ENCODE peak calls at places on chromosome 11, in nine cellular contexts. One of them, this sample, is unnamed.
A peak's percentile ranks its signal among the peaks of the same experiment; 100 is the strongest.

GRCh38 chr11:34395916-34396555 is 38.2 kb upstream of the ABTB2 start:
- DNase-seq in stimulated activated CD4-positive, alpha-beta T cell treated with anti-CD3 and anti-CD28 coated beads, TNF-alpha, amount 100 ng/mL, for 1 hour: no peak
- DNase-seq in astrocyte of the spinal cord: peak; percentile 49
- DNase-seq in AG04450: peak; percentile 41
- DNase-seq in neural crest cell: no peak
- DNase-seq in activated CD4-positive, CD25-positive, alpha-beta regulatory T cell treated with anti-CD3 and anti-CD28 coated beads, Interleukin-2, amount 50 U/mL, for 16 hours: no peak
- DNase-seq in activated naive CD8-positive, alpha-beta T cell treated with anti-CD3 and anti-CD28 coated beads, Interleukin-2, amount 50 U/mL, for 24 hours: no peak
- DNase-seq in HS-27A: no peak
- DNase-seq in neuronal stem cell: no peak
- DNase-seq in this sample: no peak

GRCh38 chr11:132721526-132721925 is 810.8 kb downstream of the OPCML start:
- DNase-seq in stimulated activated CD4-positive, alpha-beta T cell treated with anti-CD3 and anti-CD28 coated beads, TNF-alpha, amount 100 ng/mL, for 1 hour: no peak
- DNase-seq in astrocyte of the spinal cord: no peak
- DNase-seq in AG04450: no peak
- DNase-seq in neural crest cell: no peak
- DNase-seq in activated CD4-positive, CD25-positive, alpha-beta regulatory T cell treated with anti-CD3 and anti-CD28 coated beads, Interleukin-2, amount 50 U/mL, for 16 hours: no peak
- DNase-seq in activated naive CD8-positive, alpha-beta T cell treated with anti-CD3 and anti-CD28 coated beads, Interleukin-2, amount 50 U/mL, for 24 hours: no peak
- DNase-seq in HS-27A: no peak
- DNase-seq in neuronal stem cell: no peak
- DNase-seq in this sample: no peak

GRCh38 chr11:43983221-43983795 is 40.9 kb downstream of the C11orf96 start:
- DNase-seq in stimulated activated CD4-positive, alpha-beta T cell treated with anti-CD3 and anti-CD28 coated beads, TNF-alpha, amount 100 ng/mL, for 1 hour: no peak
- DNase-seq in astrocyte of the spinal cord: no peak
- DNase-seq in AG04450: no peak
- DNase-seq in neural crest cell: no peak
- DNase-seq in activated CD4-positive, CD25-positive, alpha-beta regulatory T cell treated with anti-CD3 and anti-CD28 coated beads, Interleukin-2, amount 50 U/mL, for 16 hours: no peak
- DNase-seq in activated naive CD8-positive, alpha-beta T cell treated with anti-CD3 and anti-CD28 coated beads, Interleukin-2, amount 50 U/mL, for 24 hours: no peak
- DNase-seq in HS-27A: no peak
- DNase-seq in neuronal stem cell: no peak
- DNase-seq in this sample: peak; percentile 29

GRCh38 chr11:34493468-34493867 is 20.1 kb downstream of the ELF5 start:
- DNase-seq in stimulated activated CD4-positive, alpha-beta T cell treated with anti-CD3 and anti-CD28 coated beads, TNF-alpha, amount 100 ng/mL, for 1 hour: no peak
- DNase-seq in astrocyte of the spinal cord: no peak
- DNase-seq in AG04450: no peak
- DNase-seq in neural crest cell: no peak
- DNase-seq in activated CD4-positive, CD25-positive, alpha-beta regulatory T cell treated with anti-CD3 and anti-CD28 coated beads, Interleukin-2, amount 50 U/mL, for 16 hours: no peak
- DNase-seq in activated naive CD8-positive, alpha-beta T cell treated with anti-CD3 and anti-CD28 coated beads, Interleukin-2, amount 50 U/mL, for 24 hours: no peak
- DNase-seq in HS-27A: no peak
- DNase-seq in neuronal stem cell: no peak
- DNase-seq in this sample: no peak

GRCh38 chr11:1652778-1653540 is 23.4 kb downstream of the KRTAP5-5 start:
- DNase-seq in stimulated activated CD4-positive, alpha-beta T cell treated with anti-CD3 and anti-CD28 coated beads, TNF-alpha, amount 100 ng/mL, for 1 hour: peak; percentile 31
- DNase-seq in astrocyte of the spinal cord: peak; percentile 42
- DNase-seq in AG04450: peak; percentile 7
- DNase-seq in neural crest cell: peak; percentile 95
- DNase-seq in activated CD4-positive, CD25-positive, alpha-beta regulatory T cell treated with anti-CD3 and anti-CD28 coated beads, Interleukin-2, amount 50 U/mL, for 16 hours: peak; percentile 53
- DNase-seq in activated naive CD8-positive, alpha-beta T cell treated with anti-CD3 and anti-CD28 coated beads, Interleukin-2, amount 50 U/mL, for 24 hours: peak; percentile 79
- DNase-seq in HS-27A: no peak
- DNase-seq in neuronal stem cell: peak; percentile 78
- DNase-seq in this sample: no peak

GRCh38 chr11:33722579-33723234 is 13.5 kb downstream of the CD59 start:
- DNase-seq in stimulated activated CD4-positive, alpha-beta T cell treated with anti-CD3 and anti-CD28 coated beads, TNF-alpha, amount 100 ng/mL, for 1 hour: no peak
- DNase-seq in astrocyte of the spinal cord: peak; percentile 74
- DNase-seq in AG04450: no peak
- DNase-seq in neural crest cell: no peak
- DNase-seq in activated CD4-positive, CD25-positive, alpha-beta regulatory T cell treated with anti-CD3 and anti-CD28 coated beads, Interleukin-2, amount 50 U/mL, for 16 hours: no peak
- DNase-seq in activated naive CD8-positive, alpha-beta T cell treated with anti-CD3 and anti-CD28 coated beads, Interleukin-2, amount 50 U/mL, for 24 hours: peak; percentile 65
- DNase-seq in HS-27A: peak; percentile 86
- DNase-seq in neuronal stem cell: no peak
- DNase-seq in this sample: no peak

GRCh38 chr11:5691963-5692358 is 2.4 kb downstream of the TRIM22 start:
- DNase-seq in stimulated activated CD4-positive, alpha-beta T cell treated with anti-CD3 and anti-CD28 coated beads, TNF-alpha, amount 100 ng/mL, for 1 hour: no peak
- DNase-seq in astrocyte of the spinal cord: no peak
- DNase-seq in AG04450: no peak
- DNase-seq in neural crest cell: no peak
- DNase-seq in activated CD4-positive, CD25-positive, alpha-beta regulatory T cell treated with anti-CD3 and anti-CD28 coated beads, Interleukin-2, amount 50 U/mL, for 16 hours: no peak
- DNase-seq in activated naive CD8-positive, alpha-beta T cell treated with anti-CD3 and anti-CD28 coated beads, Interleukin-2, amount 50 U/mL, for 24 hours: no peak
- DNase-seq in HS-27A: no peak
- DNase-seq in neuronal stem cell: no peak
- DNase-seq in this sample: no peak

GRCh38 chr11:2137202-2138071 is 1.8 kb downstream of the IGF2 start:
- DNase-seq in stimulated activated CD4-positive, alpha-beta T cell treated with anti-CD3 and anti-CD28 coated beads, TNF-alpha, amount 100 ng/mL, for 1 hour: no peak
- DNase-seq in astrocyte of the spinal cord: peak; percentile 83
- DNase-seq in AG04450: peak; percentile 37
- DNase-seq in neural crest cell: peak; percentile 61
- DNase-seq in activated CD4-positive, CD25-positive, alpha-beta regulatory T cell treated with anti-CD3 and anti-CD28 coated beads, Interleukin-2, amount 50 U/mL, for 16 hours: no peak
- DNase-seq in activated naive CD8-positive, alpha-beta T cell treated with anti-CD3 and anti-CD28 coated beads, Interleukin-2, amount 50 U/mL, for 24 hours: no peak
- DNase-seq in HS-27A: peak; percentile 19
- DNase-seq in neuronal stem cell: peak; percentile 80
- DNase-seq in this sample: no peak

GRCh38 chr11:8719260-8720190 is 36.9 kb downstream of the RPL27A start:
- DNase-seq in stimulated activated CD4-positive, alpha-beta T cell treated with anti-CD3 and anti-CD28 coated beads, TNF-alpha, amount 100 ng/mL, for 1 hour: no peak
- DNase-seq in astrocyte of the spinal cord: peak; percentile 86
- DNase-seq in AG04450: peak; percentile 73
- DNase-seq in neural crest cell: no peak
- DNase-seq in activated CD4-positive, CD25-positive, alpha-beta regulatory T cell treated with anti-CD3 and anti-CD28 coated beads, Interleukin-2, amount 50 U/mL, for 16 hours: no peak
- DNase-seq in activated naive CD8-positive, alpha-beta T cell treated with anti-CD3 and anti-CD28 coated beads, Interleukin-2, amount 50 U/mL, for 24 hours: no peak
- DNase-seq in HS-27A: peak; percentile 99
- DNase-seq in neuronal stem cell: no peak
- DNase-seq in this sample: peak; percentile 89

GRCh38 chr11:447923-448731 is 2.0 kb upstream of the PTDSS2 start:
- DNase-seq in stimulated activated CD4-positive, alpha-beta T cell treated with anti-CD3 and anti-CD28 coated beads, TNF-alpha, amount 100 ng/mL, for 1 hour: peak; percentile 82
- DNase-seq in astrocyte of the spinal cord: peak; percentile 91
- DNase-seq in AG04450: peak; percentile 66
- DNase-seq in neural crest cell: peak; percentile 95
- DNase-seq in activated CD4-positive, CD25-positive, alpha-beta regulatory T cell treated with anti-CD3 and anti-CD28 coated beads, Interleukin-2, amount 50 U/mL, for 16 hours: peak; percentile 91
- DNase-seq in activated naive CD8-positive, alpha-beta T cell treated with anti-CD3 and anti-CD28 coated beads, Interleukin-2, amount 50 U/mL, for 24 hours: peak; percentile 98
- DNase-seq in HS-27A: peak; percentile 85
- DNase-seq in neuronal stem cell: peak; percentile 92
- DNase-seq in this sample: peak; percentile 96

GRCh38 chr11:14384338-14384737 is 25.4 kb upstream of the RRAS2 start:
- DNase-seq in stimulated activated CD4-positive, alpha-beta T cell treated with anti-CD3 and anti-CD28 coated beads, TNF-alpha, amount 100 ng/mL, for 1 hour: no peak
- DNase-seq in astrocyte of the spinal cord: no peak
- DNase-seq in AG04450: peak; percentile 41
- DNase-seq in neural crest cell: no peak
- DNase-seq in activated CD4-positive, CD25-positive, alpha-beta regulatory T cell treated with anti-CD3 and anti-CD28 coated beads, Interleukin-2, amount 50 U/mL, for 16 hours: no peak
- DNase-seq in activated naive CD8-positive, alpha-beta T cell treated with anti-CD3 and anti-CD28 coated beads, Interleukin-2, amount 50 U/mL, for 24 hours: no peak
- DNase-seq in HS-27A: no peak
- DNase-seq in neuronal stem cell: no peak
- DNase-seq in this sample: no peak

GRCh38 chr11:34356130-34356529 is 1.7 kb downstream of the ABTB2 start:
- DNase-seq in stimulated activated CD4-positive, alpha-beta T cell treated with anti-CD3 and anti-CD28 coated beads, TNF-alpha, amount 100 ng/mL, for 1 hour: no peak
- DNase-seq in astrocyte of the spinal cord: no peak
- DNase-seq in AG04450: no peak
- DNase-seq in neural crest cell: no peak
- DNase-seq in activated CD4-positive, CD25-positive, alpha-beta regulatory T cell treated with anti-CD3 and anti-CD28 coated beads, Interleukin-2, amount 50 U/mL, for 16 hours: no peak
- DNase-seq in activated naive CD8-positive, alpha-beta T cell treated with anti-CD3 and anti-CD28 coated beads, Interleukin-2, amount 50 U/mL, for 24 hours: no peak
- DNase-seq in HS-27A: no peak
- DNase-seq in neuronal stem cell: no peak
- DNase-seq in this sample: no peak

GRCh38 chr11:31480930-31481329 is 28.5 kb downstream of the IMMP1L start:
- DNase-seq in stimulated activated CD4-positive, alpha-beta T cell treated with anti-CD3 and anti-CD28 coated beads, TNF-alpha, amount 100 ng/mL, for 1 hour: no peak
- DNase-seq in astrocyte of the spinal cord: no peak
- DNase-seq in AG04450: no peak
- DNase-seq in neural crest cell: no peak
- DNase-seq in activated CD4-positive, CD25-positive, alpha-beta regulatory T cell treated with anti-CD3 and anti-CD28 coated beads, Interleukin-2, amount 50 U/mL, for 16 hours: no peak
- DNase-seq in activated naive CD8-positive, alpha-beta T cell treated with anti-CD3 and anti-CD28 coated beads, Interleukin-2, amount 50 U/mL, for 24 hours: no peak
- DNase-seq in HS-27A: no peak
- DNase-seq in neuronal stem cell: no peak
- DNase-seq in this sample: no peak

GRCh38 chr11:74870485-74870884 is 78.4 kb downstream of the XRRA1 start:
- DNase-seq in stimulated activated CD4-positive, alpha-beta T cell treated with anti-CD3 and anti-CD28 coated beads, TNF-alpha, amount 100 ng/mL, for 1 hour: no peak
- DNase-seq in astrocyte of the spinal cord: peak; percentile 44
- DNase-seq in AG04450: peak; percentile 10
- DNase-seq in neural crest cell: no peak
- DNase-seq in activated CD4-positive, CD25-positive, alpha-beta regulatory T cell treated with anti-CD3 and anti-CD28 coated beads, Interleukin-2, amount 50 U/mL, for 16 hours: no peak
- DNase-seq in activated naive CD8-positive, alpha-beta T cell treated with anti-CD3 and anti-CD28 coated beads, Interleukin-2, amount 50 U/mL, for 24 hours: no peak
- DNase-seq in HS-27A: no peak
- DNase-seq in neuronal stem cell: no peak
- DNase-seq in this sample: no peak

GRCh38 chr11:112374486-112375140 is 114.0 kb upstream of the PLET1 start:
- DNase-seq in stimulated activated CD4-positive, alpha-beta T cell treated with anti-CD3 and anti-CD28 coated beads, TNF-alpha, amount 100 ng/mL, for 1 hour: no peak
- DNase-seq in astrocyte of the spinal cord: no peak
- DNase-seq in AG04450: no peak
- DNase-seq in neural crest cell: no peak
- DNase-seq in activated CD4-positive, CD25-positive, alpha-beta regulatory T cell treated with anti-CD3 and anti-CD28 coated beads, Interleukin-2, amount 50 U/mL, for 16 hours: no peak
- DNase-seq in activated naive CD8-positive, alpha-beta T cell treated with anti-CD3 and anti-CD28 coated beads, Interleukin-2, amount 50 U/mL, for 24 hours: no peak
- DNase-seq in HS-27A: no peak
- DNase-seq in neuronal stem cell: no peak
- DNase-seq in this sample: no peak

GRCh38 chr11:85813721-85814120 is 2.8 kb upstream of the SYTL2 start:
- DNase-seq in stimulated activated CD4-positive, alpha-beta T cell treated with anti-CD3 and anti-CD28 coated beads, TNF-alpha, amount 100 ng/mL, for 1 hour: no peak
- DNase-seq in astrocyte of the spinal cord: no peak
- DNase-seq in AG04450: no peak
- DNase-seq in neural crest cell: no peak
- DNase-seq in activated CD4-positive, CD25-positive, alpha-beta regulatory T cell treated with anti-CD3 and anti-CD28 coated beads, Interleukin-2, amount 50 U/mL, for 16 hours: no peak
- DNase-seq in activated naive CD8-positive, alpha-beta T cell treated with anti-CD3 and anti-CD28 coated beads, Interleukin-2, amount 50 U/mL, for 24 hours: no peak
- DNase-seq in HS-27A: no peak
- DNase-seq in neuronal stem cell: no peak
- DNase-seq in this sample: no peak

GRCh38 chr11:9756461-9756860 is 92.6 kb downstream of the SWAP70 start:
- DNase-seq in stimulated activated CD4-positive, alpha-beta T cell treated with anti-CD3 and anti-CD28 coated beads, TNF-alpha, amount 100 ng/mL, for 1 hour: no peak
- DNase-seq in astrocyte of the spinal cord: no peak
- DNase-seq in AG04450: no peak
- DNase-seq in neural crest cell: no peak
- DNase-seq in activated CD4-positive, CD25-positive, alpha-beta regulatory T cell treated with anti-CD3 and anti-CD28 coated beads, Interleukin-2, amount 50 U/mL, for 16 hours: no peak
- DNase-seq in activated naive CD8-positive, alpha-beta T cell treated with anti-CD3 and anti-CD28 coated beads, Interleukin-2, amount 50 U/mL, for 24 hours: no peak
- DNase-seq in HS-27A: no peak
- DNase-seq in neuronal stem cell: no peak
- DNase-seq in this sample: no peak

GRCh38 chr11:94800394-94800793 is 32.2 kb downstream of the AMOTL1 start:
- DNase-seq in stimulated activated CD4-positive, alpha-beta T cell treated with anti-CD3 and anti-CD28 coated beads, TNF-alpha, amount 100 ng/mL, for 1 hour: no peak
- DNase-seq in astrocyte of the spinal cord: peak; percentile 48
- DNase-seq in AG04450: no peak
- DNase-seq in neural crest cell: no peak
- DNase-seq in activated CD4-positive, CD25-positive, alpha-beta regulatory T cell treated with anti-CD3 and anti-CD28 coated beads, Interleukin-2, amount 50 U/mL, for 16 hours: no peak
- DNase-seq in activated naive CD8-positive, alpha-beta T cell treated with anti-CD3 and anti-CD28 coated beads, Interleukin-2, amount 50 U/mL, for 24 hours: no peak
- DNase-seq in HS-27A: no peak
- DNase-seq in neuronal stem cell: no peak
- DNase-seq in this sample: no peak

GRCh38 chr11:69287968-69288882 is 5.7 kb upstream of the MYEOV start:
- DNase-seq in stimulated activated CD4-positive, alpha-beta T cell treated with anti-CD3 and anti-CD28 coated beads, TNF-alpha, amount 100 ng/mL, for 1 hour: no peak
- DNase-seq in astrocyte of the spinal cord: no peak
- DNase-seq in AG04450: no peak
- DNase-seq in neural crest cell: no peak
- DNase-seq in activated CD4-positive, CD25-positive, alpha-beta regulatory T cell treated with anti-CD3 and anti-CD28 coated beads, Interleukin-2, amount 50 U/mL, for 16 hours: no peak
- DNase-seq in activated naive CD8-positive, alpha-beta T cell treated with anti-CD3 and anti-CD28 coated beads, Interleukin-2, amount 50 U/mL, for 24 hours: no peak
- DNase-seq in HS-27A: no peak
- DNase-seq in neuronal stem cell: no peak
- DNase-seq in this sample: no peak

GRCh38 chr11:82671451-82671850 is 62.2 kb downstream of the FAM181B start:
- DNase-seq in stimulated activated CD4-positive, alpha-beta T cell treated with anti-CD3 and anti-CD28 coated beads, TNF-alpha, amount 100 ng/mL, for 1 hour: no peak
- DNase-seq in astrocyte of the spinal cord: no peak
- DNase-seq in AG04450: no peak
- DNase-seq in neural crest cell: no peak
- DNase-seq in activated CD4-positive, CD25-positive, alpha-beta regulatory T cell treated with anti-CD3 and anti-CD28 coated beads, Interleukin-2, amount 50 U/mL, for 16 hours: no peak
- DNase-seq in activated naive CD8-positive, alpha-beta T cell treated with anti-CD3 and anti-CD28 coated beads, Interleukin-2, amount 50 U/mL, for 24 hours: no peak
- DNase-seq in HS-27A: no peak
- DNase-seq in neuronal stem cell: no peak
- DNase-seq in this sample: no peak

GRCh38 chr11:3058753-3059664 is 1.8 kb upstream of the CARS1 start:
- DNase-seq in stimulated activated CD4-positive, alpha-beta T cell treated with anti-CD3 and anti-CD28 coated beads, TNF-alpha, amount 100 ng/mL, for 1 hour: no peak
- DNase-seq in astrocyte of the spinal cord: peak; percentile 73
- DNase-seq in AG04450: peak; percentile 70
- DNase-seq in neural crest cell: no peak
- DNase-seq in activated CD4-positive, CD25-positive, alpha-beta regulatory T cell treated with anti-CD3 and anti-CD28 coated beads, Interleukin-2, amount 50 U/mL, for 16 hours: no peak
- DNase-seq in activated naive CD8-positive, alpha-beta T cell treated with anti-CD3 and anti-CD28 coated beads, Interleukin-2, amount 50 U/mL, for 24 hours: no peak
- DNase-seq in HS-27A: peak; percentile 43
- DNase-seq in neuronal stem cell: no peak
- DNase-seq in this sample: no peak

GRCh38 chr11:27158763-27159679 is 118.4 kb downstream of the BBOX1 start:
- DNase-seq in stimulated activated CD4-positive, alpha-beta T cell treated with anti-CD3 and anti-CD28 coated beads, TNF-alpha, amount 100 ng/mL, for 1 hour: no peak
- DNase-seq in astrocyte of the spinal cord: peak; percentile 88
- DNase-seq in AG04450: peak; percentile 48
- DNase-seq in neural crest cell: peak; percentile 38
- DNase-seq in activated CD4-positive, CD25-positive, alpha-beta regulatory T cell treated with anti-CD3 and anti-CD28 coated beads, Interleukin-2, amount 50 U/mL, for 16 hours: no peak
- DNase-seq in activated naive CD8-positive, alpha-beta T cell treated with anti-CD3 and anti-CD28 coated beads, Interleukin-2, amount 50 U/mL, for 24 hours: peak; percentile 1
- DNase-seq in HS-27A: peak; percentile 55
- DNase-seq in neuronal stem cell: peak; percentile 43
- DNase-seq in this sample: no peak

GRCh38 chr11:2929511-2929879 is 275 bp upstream of the PHLDA2 start:
- DNase-seq in stimulated activated CD4-positive, alpha-beta T cell treated with anti-CD3 and anti-CD28 coated beads, TNF-alpha, amount 100 ng/mL, for 1 hour: no peak
- DNase-seq in astrocyte of the spinal cord: peak; percentile 83
- DNase-seq in AG04450: no peak
- DNase-seq in neural crest cell: no peak
- DNase-seq in activated CD4-positive, CD25-positive, alpha-beta regulatory T cell treated with anti-CD3 and anti-CD28 coated beads, Interleukin-2, amount 50 U/mL, for 16 hours: no peak
- DNase-seq in activated naive CD8-positive, alpha-beta T cell treated with anti-CD3 and anti-CD28 coated beads, Interleukin-2, amount 50 U/mL, for 24 hours: peak; percentile 75
- DNase-seq in HS-27A: no peak
- DNase-seq in neuronal stem cell: no peak
- DNase-seq in this sample: no peak

GRCh38 chr11:111978028-111978771 is 41.1 kb downstream of the DIXDC1 start:
- DNase-seq in stimulated activated CD4-positive, alpha-beta T cell treated with anti-CD3 and anti-CD28 coated beads, TNF-alpha, amount 100 ng/mL, for 1 hour: no peak
- DNase-seq in astrocyte of the spinal cord: peak; percentile 83
- DNase-seq in AG04450: peak; percentile 15
- DNase-seq in neural crest cell: peak; percentile 25
- DNase-seq in activated CD4-positive, CD25-positive, alpha-beta regulatory T cell treated with anti-CD3 and anti-CD28 coated beads, Interleukin-2, amount 50 U/mL, for 16 hours: no peak
- DNase-seq in activated naive CD8-positive, alpha-beta T cell treated with anti-CD3 and anti-CD28 coated beads, Interleukin-2, amount 50 U/mL, for 24 hours: no peak
- DNase-seq in HS-27A: peak; percentile 22
- DNase-seq in neuronal stem cell: peak; percentile 57
- DNase-seq in this sample: peak; percentile 87

GRCh38 chr11:109971184-109971523 is 122.0 kb upstream of the ZC3H12C start:
- DNase-seq in stimulated activated CD4-positive, alpha-beta T cell treated with anti-CD3 and anti-CD28 coated beads, TNF-alpha, amount 100 ng/mL, for 1 hour: no peak
- DNase-seq in astrocyte of the spinal cord: peak; percentile 85
- DNase-seq in AG04450: no peak
- DNase-seq in neural crest cell: no peak
- DNase-seq in activated CD4-positive, CD25-positive, alpha-beta regulatory T cell treated with anti-CD3 and anti-CD28 coated beads, Interleukin-2, amount 50 U/mL, for 16 hours: no peak
- DNase-seq in activated naive CD8-positive, alpha-beta T cell treated with anti-CD3 and anti-CD28 coated beads, Interleukin-2, amount 50 U/mL, for 24 hours: no peak
- DNase-seq in HS-27A: no peak
- DNase-seq in neuronal stem cell: no peak
- DNase-seq in this sample: no peak

GRCh38 chr11:72358461-72359405 is 75.6 kb downstream of the CLPB start:
- DNase-seq in stimulated activated CD4-positive, alpha-beta T cell treated with anti-CD3 and anti-CD28 coated beads, TNF-alpha, amount 100 ng/mL, for 1 hour: no peak
- DNase-seq in astrocyte of the spinal cord: no peak
- DNase-seq in AG04450: no peak
- DNase-seq in neural crest cell: no peak
- DNase-seq in activated CD4-positive, CD25-positive, alpha-beta regulatory T cell treated with anti-CD3 and anti-CD28 coated beads, Interleukin-2, amount 50 U/mL, for 16 hours: no peak
- DNase-seq in activated naive CD8-positive, alpha-beta T cell treated with anti-CD3 and anti-CD28 coated beads, Interleukin-2, amount 50 U/mL, for 24 hours: no peak
- DNase-seq in HS-27A: no peak
- DNase-seq in neuronal stem cell: no peak
- DNase-seq in this sample: no peak

GRCh38 chr11:123054301-123055065 is 7.5 kb downstream of the HSPA8 start:
- DNase-seq in stimulated activated CD4-positive, alpha-beta T cell treated with anti-CD3 and anti-CD28 coated beads, TNF-alpha, amount 100 ng/mL, for 1 hour: no peak
- DNase-seq in astrocyte of the spinal cord: peak; percentile 74
- DNase-seq in AG04450: peak; percentile 39
- DNase-seq in neural crest cell: peak; percentile 16
- DNase-seq in activated CD4-positive, CD25-positive, alpha-beta regulatory T cell treated with anti-CD3 and anti-CD28 coated beads, Interleukin-2, amount 50 U/mL, for 16 hours: no peak
- DNase-seq in activated naive CD8-positive, alpha-beta T cell treated with anti-CD3 and anti-CD28 coated beads, Interleukin-2, amount 50 U/mL, for 24 hours: no peak
- DNase-seq in HS-27A: no peak
- DNase-seq in neuronal stem cell: peak; percentile 64
- DNase-seq in this sample: no peak

GRCh38 chr11:73252577-73253191 is 19.5 kb upstream of the P2RY6 start:
- DNase-seq in stimulated activated CD4-positive, alpha-beta T cell treated with anti-CD3 and anti-CD28 coated beads, TNF-alpha, amount 100 ng/mL, for 1 hour: no peak
- DNase-seq in astrocyte of the spinal cord: no peak
- DNase-seq in AG04450: no peak
- DNase-seq in neural crest cell: no peak
- DNase-seq in activated CD4-positive, CD25-positive, alpha-beta regulatory T cell treated with anti-CD3 and anti-CD28 coated beads, Interleukin-2, amount 50 U/mL, for 16 hours: no peak
- DNase-seq in activated naive CD8-positive, alpha-beta T cell treated with anti-CD3 and anti-CD28 coated beads, Interleukin-2, amount 50 U/mL, for 24 hours: no peak
- DNase-seq in HS-27A: no peak
- DNase-seq in neuronal stem cell: no peak
- DNase-seq in this sample: peak; percentile 53

GRCh38 chr11:128627666-128628342 is 40.4 kb upstream of the ETS1 start:
- DNase-seq in stimulated activated CD4-positive, alpha-beta T cell treated with anti-CD3 and anti-CD28 coated beads, TNF-alpha, amount 100 ng/mL, for 1 hour: no peak
- DNase-seq in astrocyte of the spinal cord: no peak
- DNase-seq in AG04450: no peak
- DNase-seq in neural crest cell: no peak
- DNase-seq in activated CD4-positive, CD25-positive, alpha-beta regulatory T cell treated with anti-CD3 and anti-CD28 coated beads, Interleukin-2, amount 50 U/mL, for 16 hours: no peak
- DNase-seq in activated naive CD8-positive, alpha-beta T cell treated with anti-CD3 and anti-CD28 coated beads, Interleukin-2, amount 50 U/mL, for 24 hours: peak; percentile 56
- DNase-seq in HS-27A: no peak
- DNase-seq in neuronal stem cell: no peak
- DNase-seq in this sample: peak; percentile 21

GRCh38 chr11:60905551-60906113 is 753 bp downstream of the PRPF19 start:
- DNase-seq in stimulated activated CD4-positive, alpha-beta T cell treated with anti-CD3 and anti-CD28 coated beads, TNF-alpha, amount 100 ng/mL, for 1 hour: no peak
- DNase-seq in astrocyte of the spinal cord: peak; percentile 52
- DNase-seq in AG04450: no peak
- DNase-seq in neural crest cell: no peak
- DNase-seq in activated CD4-positive, CD25-positive, alpha-beta regulatory T cell treated with anti-CD3 and anti-CD28 coated beads, Interleukin-2, amount 50 U/mL, for 16 hours: no peak
- DNase-seq in activated naive CD8-positive, alpha-beta T cell treated with anti-CD3 and anti-CD28 coated beads, Interleukin-2, amount 50 U/mL, for 24 hours: no peak
- DNase-seq in HS-27A: no peak
- DNase-seq in neuronal stem cell: no peak
- DNase-seq in this sample: no peak